ENCODE peak calls at places on chromosomes 6 and 20, in four cellular contexts. One of them, this sample, is unnamed.

GRCh38 chr20:15627089-15627488 is 946.2 kb downstream of the KIF16B start:
- DNase-seq in progenitor cell of endocrine pancreas: no peak
- DNase-seq in transverse colon: no peak
- DNase-seq in brain microvascular endothelial cell: no peak
- DNase-seq in this sample: no peak

GRCh38 chr6:55898342-55898741 is 23.0 kb upstream of the BMP5 start:
- DNase-seq in brain microvascular endothelial cell: no peak
- DNase-seq in progenitor cell of endocrine pancreas: no peak
- DNase-seq in transverse colon: no peak
- DNase-seq in this sample: no peak

GRCh38 chr20:56430471-56430870 is 18.4 kb downstream of the CASS4 start:
- DNase-seq in progenitor cell of endocrine pancreas: no peak
- DNase-seq in brain microvascular endothelial cell: no peak
- DNase-seq in transverse colon: no peak
- DNase-seq in this sample: peak

GRCh38 chr6:166935353-166935752 is 21.0 kb downstream of the RNASET2 start:
- DNase-seq in transverse colon: no peak
- DNase-seq in brain microvascular endothelial cell: no peak
- DNase-seq in progenitor cell of endocrine pancreas: no peak
- DNase-seq in this sample: no peak

GRCh38 chr6:142786476-142786875 is 158.5 kb downstream of the HIVEP2 start:
- DNase-seq in progenitor cell of endocrine pancreas: no peak
- DNase-seq in transverse colon: no peak
- DNase-seq in brain microvascular endothelial cell: no peak
- DNase-seq in this sample: no peak

GRCh38 chr6:35496851-35497570 is at the start of gene TEAD3:
- DNase-seq in transverse colon: peak
- DNase-seq in progenitor cell of endocrine pancreas: peak
- DNase-seq in brain microvascular endothelial cell: peak
- DNase-seq in this sample: peak

GRCh38 chr6:84556541-84557335 is 207.7 kb downstream of the TBX18 start:
- DNase-seq in transverse colon: no peak
- DNase-seq in progenitor cell of endocrine pancreas: no peak
- DNase-seq in brain microvascular endothelial cell: no peak
- DNase-seq in this sample: no peak

GRCh38 chr6:28816909-28817807 is 106.6 kb downstream of the TRIM27 start:
- DNase-seq in transverse colon: no peak
- DNase-seq in progenitor cell of endocrine pancreas: no peak
- DNase-seq in brain microvascular endothelial cell: peak
- DNase-seq in this sample: no peak

GRCh38 chr6:76697585-76697984 is 625.1 kb upstream of the IMPG1 start:
- DNase-seq in progenitor cell of endocrine pancreas: no peak
- DNase-seq in brain microvascular endothelial cell: peak
- DNase-seq in transverse colon: no peak
- DNase-seq in this sample: no peak
- TF ChIP-seq CTCF in progenitor cell of endocrine pancreas: no peak
- TF ChIP-seq CTCF in brain microvascular endothelial cell: peak
- TF ChIP-seq CTCF in transverse colon: no peak
- TF ChIP-seq CTCF in this sample: peak

GRCh38 chr20:62977613-62978558 is 25.4 kb downstream of the SLC17A9 start:
- DNase-seq in brain microvascular endothelial cell: no peak
- DNase-seq in transverse colon: peak
- DNase-seq in progenitor cell of endocrine pancreas: no peak
- DNase-seq in this sample: no peak

GRCh38 chr20:62978559-62978938 is 26.0 kb downstream of the SLC17A9 start:
- DNase-seq in progenitor cell of endocrine pancreas: no peak
- DNase-seq in brain microvascular endothelial cell: no peak
- DNase-seq in transverse colon: no peak
- DNase-seq in this sample: no peak

GRCh38 chr20:62979876-62980373 is 26.8 kb downstream of the BHLHE23 start:
- DNase-seq in transverse colon: no peak
- DNase-seq in brain microvascular endothelial cell: no peak
- DNase-seq in progenitor cell of endocrine pancreas: no peak
- DNase-seq in this sample: no peak

GRCh38 chr20:62980380-62980960 is 26.3 kb downstream of the BHLHE23 start:
- DNase-seq in brain microvascular endothelial cell: no peak
- DNase-seq in progenitor cell of endocrine pancreas: no peak
- DNase-seq in transverse colon: no peak
- DNase-seq in this sample: no peak

DNA sequence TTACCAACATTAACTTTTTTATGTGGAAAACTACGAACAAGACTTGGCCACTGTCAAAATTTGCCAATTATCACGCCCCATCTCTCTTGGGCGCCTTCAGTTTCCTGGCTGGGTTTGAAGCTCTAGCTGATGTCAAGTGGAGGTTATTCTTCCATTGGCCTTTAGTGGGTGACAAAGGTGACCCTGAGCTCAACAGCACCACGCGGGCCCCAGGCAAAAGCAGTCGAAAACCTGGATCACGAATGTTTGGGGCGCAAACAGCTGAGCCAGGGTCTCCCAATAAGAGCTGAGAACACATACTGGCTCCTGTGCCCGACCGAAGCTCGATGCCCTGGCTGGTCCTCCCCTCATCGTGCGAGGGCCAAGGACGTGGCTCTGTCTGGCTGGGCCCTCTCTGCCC is 26.8 kb downstream of the SLC17A9 start:
- DNase-seq in progenitor cell of endocrine pancreas: no peak
- DNase-seq in brain microvascular endothelial cell: no peak
- DNase-seq in transverse colon: no peak
- DNase-seq in this sample: no peak
- TF ChIP-seq CTCF in progenitor cell of endocrine pancreas: no peak
- TF ChIP-seq CTCF in brain microvascular endothelial cell: no peak
- TF ChIP-seq CTCF in transverse colon: no peak
- TF ChIP-seq CTCF in this sample: no peak

GRCh38 chr6:106512958-106513480 is 116.3 kb downstream of the RTN4IP1 start:
- DNase-seq in progenitor cell of endocrine pancreas: no peak
- DNase-seq in brain microvascular endothelial cell: no peak
- DNase-seq in transverse colon: no peak
- DNase-seq in this sample: no peak

GRCh38 chr6:106511274-106512047 is 117.8 kb downstream of the RTN4IP1 start:
- DNase-seq in transverse colon: peak
- DNase-seq in progenitor cell of endocrine pancreas: no peak
- DNase-seq in brain microvascular endothelial cell: no peak
- DNase-seq in this sample: no peak

GRCh38 chr6:106513813-106514212 is 115.5 kb downstream of the RTN4IP1 start:
- DNase-seq in transverse colon: no peak
- DNase-seq in brain microvascular endothelial cell: no peak
- DNase-seq in progenitor cell of endocrine pancreas: no peak
- DNase-seq in this sample: no peak

GRCh38 chr6:106510090-106510970 is 119.0 kb downstream of the RTN4IP1 start:
- DNase-seq in transverse colon: peak
- DNase-seq in brain microvascular endothelial cell: no peak
- DNase-seq in progenitor cell of endocrine pancreas: no peak
- DNase-seq in this sample: peak

GRCh38 chr6:106512048-106512957 is 117.0 kb downstream of the RTN4IP1 start:
- DNase-seq in brain microvascular endothelial cell: no peak
- DNase-seq in transverse colon: peak
- DNase-seq in progenitor cell of endocrine pancreas: peak
- DNase-seq in this sample: peak
- TF ChIP-seq CTCF in brain microvascular endothelial cell: peak
- TF ChIP-seq CTCF in transverse colon: peak
- TF ChIP-seq CTCF in progenitor cell of endocrine pancreas: peak
- TF ChIP-seq CTCF in this sample: peak

GRCh38 chr6:109783245-109783990 is 92.3 kb downstream of the FIG4 start:
- DNase-seq in progenitor cell of endocrine pancreas: no peak
- DNase-seq in brain microvascular endothelial cell: no peak
- DNase-seq in transverse colon: no peak
- DNase-seq in this sample: no peak
- TF ChIP-seq CTCF in progenitor cell of endocrine pancreas: peak
- TF ChIP-seq CTCF in brain microvascular endothelial cell: peak
- TF ChIP-seq CTCF in transverse colon: no peak
- TF ChIP-seq CTCF in this sample: no peak

DNA sequence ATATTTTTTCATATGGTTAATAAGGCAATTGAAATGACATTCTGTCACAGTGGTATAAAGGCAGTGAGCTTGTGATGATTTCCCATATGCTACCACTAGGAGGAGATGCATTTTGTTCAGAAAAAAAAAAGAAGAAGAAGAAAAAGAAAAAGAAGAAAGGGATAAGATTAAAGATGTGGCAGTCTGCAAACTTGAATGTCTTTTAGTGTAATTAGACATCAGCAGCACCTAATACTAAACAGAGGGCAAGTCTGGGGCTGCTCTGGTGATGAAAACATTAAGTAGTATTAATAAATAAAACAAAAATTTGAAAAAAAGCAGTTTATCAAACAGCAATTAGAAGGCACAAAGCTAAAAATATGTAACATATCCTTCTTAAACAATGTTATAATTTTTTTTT is 95.4 kb upstream of the DEFB112 start:
- DNase-seq in brain microvascular endothelial cell: no peak
- DNase-seq in transverse colon: no peak
- DNase-seq in progenitor cell of endocrine pancreas: no peak
- DNase-seq in this sample: no peak
- TF ChIP-seq CTCF in brain microvascular endothelial cell: peak
- TF ChIP-seq CTCF in transverse colon: no peak
- TF ChIP-seq CTCF in progenitor cell of endocrine pancreas: peak
- TF ChIP-seq CTCF in this sample: peak

DNA sequence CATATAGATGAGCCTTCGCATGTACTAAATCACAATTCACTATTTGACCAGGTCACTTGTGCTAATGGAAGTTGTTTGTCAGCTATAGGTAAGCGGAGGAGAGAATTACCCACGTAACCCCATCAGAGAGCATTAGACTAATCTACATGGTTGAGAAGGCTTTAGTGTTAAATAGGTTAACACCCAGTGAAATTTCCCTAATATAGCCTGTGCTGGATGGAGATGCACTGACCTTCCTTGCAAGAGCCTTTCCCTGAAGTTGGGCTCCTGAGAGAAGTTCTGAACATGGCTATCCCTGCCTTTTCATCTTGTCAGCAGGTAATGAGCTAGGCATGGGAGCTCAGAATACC is 78.1 kb downstream of the TNFAIP3 start:
- DNase-seq in transverse colon: no peak
- DNase-seq in progenitor cell of endocrine pancreas: no peak
- DNase-seq in brain microvascular endothelial cell: no peak
- DNase-seq in this sample: no peak
- TF ChIP-seq CTCF in transverse colon: no peak
- TF ChIP-seq CTCF in progenitor cell of endocrine pancreas: no peak
- TF ChIP-seq CTCF in brain microvascular endothelial cell: no peak
- TF ChIP-seq CTCF in this sample: peak

GRCh38 chr20:57461726-57462125 is 63.2 kb downstream of the CTCFL start:
- DNase-seq in brain microvascular endothelial cell: no peak
- DNase-seq in transverse colon: no peak
- DNase-seq in progenitor cell of endocrine pancreas: no peak
- DNase-seq in this sample: no peak

GRCh38 chr20:57462781-57463180 is 62.2 kb downstream of the CTCFL start:
- DNase-seq in transverse colon: no peak
- DNase-seq in brain microvascular endothelial cell: no peak
- DNase-seq in progenitor cell of endocrine pancreas: no peak
- DNase-seq in this sample: no peak

GRCh38 chr20:57465943-57466342 is 59.0 kb downstream of the CTCFL start:
- DNase-seq in transverse colon: no peak
- DNase-seq in brain microvascular endothelial cell: no peak
- DNase-seq in progenitor cell of endocrine pancreas: no peak
- DNase-seq in this sample: no peak

GRCh38 chr20:57465486-57465885 is 59.5 kb downstream of the CTCFL start:
- DNase-seq in brain microvascular endothelial cell: no peak
- DNase-seq in progenitor cell of endocrine pancreas: no peak
- DNase-seq in transverse colon: no peak
- DNase-seq in this sample: no peak

DNA sequence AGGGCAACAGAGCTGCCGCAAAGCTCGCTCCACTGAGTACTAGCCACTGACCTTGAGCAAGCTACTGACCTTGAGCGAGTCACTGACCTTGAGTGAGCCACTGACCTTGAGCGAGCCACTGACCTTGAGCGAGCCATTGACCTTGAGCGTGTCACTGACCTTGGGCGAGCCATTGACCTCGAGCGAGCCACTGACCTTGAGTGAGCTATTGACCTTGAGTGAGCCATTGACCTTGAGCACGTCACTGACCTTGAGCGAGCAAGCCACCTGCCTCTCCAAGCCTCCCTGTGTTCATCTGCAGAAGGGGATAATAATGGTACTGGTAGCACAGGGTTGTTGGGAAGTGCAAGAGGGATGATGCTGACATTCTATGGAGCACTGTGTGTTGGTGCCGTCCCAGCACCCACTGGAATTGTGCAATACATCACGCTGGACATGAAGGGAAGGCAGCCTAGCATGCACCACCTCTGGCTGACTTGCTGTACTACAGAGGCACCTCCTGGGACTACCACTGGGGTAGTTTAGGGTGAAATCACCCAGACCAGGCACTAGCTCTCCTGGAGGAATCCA is 60.2 kb downstream of the CTCFL start:
- DNase-seq in brain microvascular endothelial cell: peak
- DNase-seq in transverse colon: no peak
- DNase-seq in progenitor cell of endocrine pancreas: no peak
- DNase-seq in this sample: no peak
- TF ChIP-seq CTCF in brain microvascular endothelial cell: peak
- TF ChIP-seq CTCF in transverse colon: peak
- TF ChIP-seq CTCF in progenitor cell of endocrine pancreas: peak
- TF ChIP-seq CTCF in this sample: no peak

DNA sequence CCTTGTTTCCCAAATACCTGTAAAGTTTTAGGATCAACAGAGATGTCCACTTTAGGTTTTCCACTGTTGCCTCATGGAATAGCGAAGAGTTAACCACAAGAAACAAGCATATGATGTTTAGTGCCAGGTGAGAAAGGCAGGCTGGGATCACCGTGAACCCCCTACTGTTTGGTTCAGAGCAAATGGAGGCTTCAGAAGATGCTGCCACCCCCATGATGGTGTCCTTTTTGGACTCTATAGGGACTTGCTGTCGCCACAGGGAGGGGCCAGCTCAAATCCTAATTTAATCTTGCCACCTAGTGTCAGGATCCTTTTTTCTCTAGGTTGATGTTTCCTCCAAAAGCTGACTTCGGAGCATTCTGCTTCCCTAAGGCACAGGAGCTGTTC is 1.9 kb upstream of the DLL1 start:
- DNase-seq in transverse colon: no peak
- DNase-seq in brain microvascular endothelial cell: no peak
- DNase-seq in progenitor cell of endocrine pancreas: no peak
- DNase-seq in this sample: no peak
- TF ChIP-seq CTCF in transverse colon: peak
- TF ChIP-seq CTCF in brain microvascular endothelial cell: no peak
- TF ChIP-seq CTCF in progenitor cell of endocrine pancreas: no peak
- TF ChIP-seq CTCF in this sample: peak

This sample was measured in RWPE2.